ENCODE peak calls at places on chromosome 3, in four cellular contexts. Q, K, U and Z are unnamed samples.
A peak's percentile ranks its signal among the peaks of the same experiment; 100 is the strongest.

GRCh38 chr3:76756578-76756977 is 283.3 kb upstream of the ROBO2 start:
- DNase-seq in Q (no peak), K (no peak), U (no peak), Z (no peak)

GRCh38 chr3:84974347-84974746 is 15.6 kb downstream of the CADM2 start:
- DNase-seq in Q (no peak), K (no peak), U (no peak), Z (no peak)

GRCh38 chr3:155890671-155891190 is 20.3 kb downstream of the GMPS start:
- DNase-seq in Q (no peak), K (peak; percentile 53), U (no peak), Z (no peak)

GRCh38 chr3:53196575-53197407 is 35.8 kb downstream of the PRKCD start:
- DNase-seq in Q (no peak), K (peak; percentile 62), U (no peak), Z (peak; percentile 49)

GRCh38 chr3:107525101-107525953 is 2.6 kb downstream of the BBX start:
- DNase-seq in Q (peak; percentile 84), K (no peak), U (peak; percentile 54), Z (peak; percentile 35)

GRCh38 chr3:8665407-8665896 is 20.9 kb upstream of the SSUH2 start:
- DNase-seq in Q (no peak), K (no peak), U (no peak), Z (no peak)

GRCh38 chr3:122030381-122031122 is 8.5 kb upstream of the ILDR1 start:
- DNase-seq in Q (no peak), K (peak; percentile 41), U (no peak), Z (no peak)

GRCh38 chr3:47419083-47420043 is 38.5 kb downstream of the PTPN23 start:
- DNase-seq in Q (no peak), K (no peak), U (no peak), Z (no peak)

GRCh38 chr3:160756907-160757623 is 1.0 kb downstream of the PPM1L start:
- DNase-seq in Q (no peak), K (no peak), U (peak; percentile 16), Z (peak; percentile 29)

GRCh38 chr3:132180337-132180791 is 136.8 kb upstream of the ACP3 start:
- DNase-seq in Q (no peak), K (peak; percentile 66), U (no peak), Z (peak; percentile 18)

GRCh38 chr3:187667526-187667925 is 2.7 kb downstream of the SST start:
- DNase-seq in Q (no peak), K (no peak), U (no peak), Z (no peak)

GRCh38 chr3:34856081-34856480 is 783.2 kb upstream of the ARPP21 start:
- DNase-seq in Q (no peak), K (no peak), U (no peak), Z (no peak)

GRCh38 chr3:46843508-46843907 is 19.7 kb downstream of the MYL3 start:
- DNase-seq in Q (no peak), K (no peak), U (no peak), Z (no peak)

GRCh38 chr3:103614719-103615118 is 1179.9 kb downstream of the ZPLD1 start:
- DNase-seq in Q (no peak), K (no peak), U (no peak), Z (no peak)

GRCh38 chr3:141728355-141728892 is 9.7 kb upstream of the RNF7 start:
- DNase-seq in Q (no peak), K (no peak), U (no peak), Z (no peak)

GRCh38 chr3:159672728-159673471 is 315.7 kb upstream of the IL12A start:
- DNase-seq in Q (no peak), K (no peak), U (no peak), Z (no peak)

GRCh38 chr3:155185623-155186022 is 105.5 kb downstream of the MME start:
- DNase-seq in Q (no peak), K (peak; percentile 75), U (no peak), Z (no peak)

GRCh38 chr3:105997800-105998526 is 129.2 kb upstream of the CBLB start:
- DNase-seq in Q (no peak), K (peak; percentile 95), U (peak; percentile 44), Z (no peak)

GRCh38 chr3:71389911-71390573 is 193.5 kb downstream of the FOXP1 start:
- DNase-seq in Q (no peak), K (peak; percentile 65), U (peak; percentile 44), Z (no peak)

GRCh38 chr3:129553171-129553570 is 10.2 kb downstream of the H1-8 start:
- DNase-seq in Q (no peak), K (no peak), U (no peak), Z (peak; percentile 5)
- H3K4me1 ChIP-seq in Q (peaks cover 48% of the 10 kb centered on the region), K (peaks cover 7% of the 10 kb centered on the region), U (peaks cover 13% of the 10 kb centered on the region), Z (peaks cover 36% of the 10 kb centered on the region)

GRCh38 chr3:24523195-24523594 is 28.5 kb upstream of the THRB start:
- DNase-seq in Q (no peak), K (no peak), U (no peak), Z (no peak)
- H3K27me3 ChIP-seq in Q (no peaks in the 10 kb centered on the region), K (peaks cover 26% of the 10 kb centered on the region), U (no peaks in the 10 kb centered on the region), Z (peaks cover 23% of the 10 kb centered on the region)

GRCh38 chr3:30680789-30681188 is 74.4 kb downstream of the TGFBR2 start:
- DNase-seq in Q (no peak), K (no peak), U (peak; percentile 45), Z (no peak)

GRCh38 chr3:30681276-30682211 is 75.1 kb downstream of the TGFBR2 start:
- DNase-seq in Q (peak; percentile 81), K (peak; percentile 68), U (peak; percentile 74), Z (peak; percentile 58)

GRCh38 chr3:30683769-30684168 is 77.4 kb downstream of the TGFBR2 start:
- DNase-seq in Q (no peak), K (no peak), U (no peak), Z (no peak)

GRCh38 chr3:30684361-30684760 is 78.0 kb downstream of the TGFBR2 start:
- DNase-seq in Q (no peak), K (no peak), U (no peak), Z (no peak)

DNA sequence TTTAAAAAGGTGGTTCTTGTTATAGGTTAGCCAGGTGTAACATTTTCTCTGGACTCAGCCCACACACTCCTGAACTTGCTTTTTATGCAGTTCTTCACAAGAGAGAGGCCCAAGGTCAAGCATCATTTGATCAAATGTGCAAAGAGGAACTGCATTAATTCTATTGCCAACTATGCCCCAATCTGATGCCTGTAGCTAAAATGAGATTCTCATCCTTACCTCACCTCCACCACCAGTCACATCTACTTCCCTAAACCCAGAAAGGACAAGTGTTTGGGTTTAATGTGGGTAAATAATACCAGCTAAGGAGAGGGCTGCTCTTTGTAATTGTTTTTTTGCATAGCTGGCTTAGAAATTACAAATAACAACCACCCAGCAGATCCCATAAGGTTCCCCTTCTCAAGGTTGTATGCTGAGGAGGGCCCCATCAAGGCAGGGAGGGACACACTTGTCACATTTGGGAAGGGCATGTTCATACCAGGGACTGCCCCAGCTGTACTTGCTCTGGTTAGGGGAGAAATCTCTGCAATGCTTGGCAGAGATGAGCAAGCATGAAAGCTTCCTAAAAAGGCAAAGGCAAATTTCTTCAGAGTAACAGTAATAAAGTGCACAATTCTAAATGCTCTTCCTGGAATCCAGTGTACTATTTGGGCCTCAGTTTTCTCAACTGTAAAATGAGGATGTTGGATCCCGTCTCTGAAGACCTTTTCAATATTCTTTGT is 76.2 kb downstream of the TGFBR2 start:
- DNase-seq in Q (no peak), K (no peak), U (no peak), Z (no peak)
- H3K4me1 ChIP-seq in Q (peaks cover 39% of the 10 kb centered on the region), K (peaks cover 19% of the 10 kb centered on the region), U (peaks cover 33% of the 10 kb centered on the region), Z (no peaks in the 10 kb centered on the region)

DNA sequence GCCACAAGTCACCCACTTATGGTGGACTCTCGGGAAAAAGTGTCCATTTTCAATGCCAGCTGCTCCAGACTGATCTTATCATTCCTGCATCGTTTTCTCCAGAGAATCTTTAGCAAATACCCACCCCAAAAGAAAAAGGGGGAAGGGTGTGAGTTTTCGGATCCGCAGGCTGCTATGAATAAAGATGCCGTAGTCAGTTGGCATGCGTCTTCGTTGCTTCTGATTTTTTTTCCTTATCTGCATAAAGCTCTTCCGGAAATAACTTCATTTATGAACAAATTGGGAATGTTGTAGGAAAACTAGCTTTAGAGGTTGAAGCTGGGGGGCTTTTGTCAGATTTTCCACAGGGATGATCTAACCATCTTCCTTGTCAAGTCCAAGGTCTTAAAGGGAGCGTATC is 22.4 kb upstream of the VILL start:
- DNase-seq in Q (no peak), K (no peak), U (no peak), Z (no peak)
- H3K27me3 ChIP-seq in Q (no peaks in the 10 kb centered on the region), K (no peaks in the 10 kb centered on the region), U (no peaks in the 10 kb centered on the region), Z (no peaks in the 10 kb centered on the region)

GRCh38 chr3:150761831-150762661 is 923 bp downstream of the SIAH2 start:
- DNase-seq in Q (no peak), K (peak; percentile 56), U (peak; percentile 37), Z (peak; percentile 53)
- H3K4me1 ChIP-seq in Q (peaks cover 46% of the 10 kb centered on the region), K (peaks cover 9% of the 10 kb centered on the region), U (no peaks in the 10 kb centered on the region), Z (peaks cover 2% of the 10 kb centered on the region)

GRCh38 chr3:150899141-150899540 is 6.1 kb downstream of the MINDY4B start:
- DNase-seq in Q (no peak), K (no peak), U (no peak), Z (no peak)
- H3K27me3 ChIP-seq in Q (peaks cover 7% of the 10 kb centered on the region), K (peaks cover 26% of the 10 kb centered on the region), U (no peaks in the 10 kb centered on the region), Z (peaks cover 5% of the 10 kb centered on the region)

GRCh38 chr3:58266577-58266976 is 29.0 kb downstream of the ABHD6 start:
- DNase-seq in Q (no peak), K (no peak), U (no peak), Z (no peak)

GRCh38 chr3:58260733-58261132 is 23.1 kb downstream of the ABHD6 start:
- DNase-seq in Q (no peak), K (peak; percentile 64), U (no peak), Z (no peak)

GRCh38 chr3:58260261-58260731 is 22.7 kb downstream of the ABHD6 start:
- DNase-seq in Q (no peak), K (peak; percentile 93), U (no peak), Z (no peak)

GRCh38 chr3:58258392-58259040 is 20.9 kb downstream of the ABHD6 start:
- DNase-seq in Q (no peak), K (no peak), U (no peak), Z (no peak)

DNA sequence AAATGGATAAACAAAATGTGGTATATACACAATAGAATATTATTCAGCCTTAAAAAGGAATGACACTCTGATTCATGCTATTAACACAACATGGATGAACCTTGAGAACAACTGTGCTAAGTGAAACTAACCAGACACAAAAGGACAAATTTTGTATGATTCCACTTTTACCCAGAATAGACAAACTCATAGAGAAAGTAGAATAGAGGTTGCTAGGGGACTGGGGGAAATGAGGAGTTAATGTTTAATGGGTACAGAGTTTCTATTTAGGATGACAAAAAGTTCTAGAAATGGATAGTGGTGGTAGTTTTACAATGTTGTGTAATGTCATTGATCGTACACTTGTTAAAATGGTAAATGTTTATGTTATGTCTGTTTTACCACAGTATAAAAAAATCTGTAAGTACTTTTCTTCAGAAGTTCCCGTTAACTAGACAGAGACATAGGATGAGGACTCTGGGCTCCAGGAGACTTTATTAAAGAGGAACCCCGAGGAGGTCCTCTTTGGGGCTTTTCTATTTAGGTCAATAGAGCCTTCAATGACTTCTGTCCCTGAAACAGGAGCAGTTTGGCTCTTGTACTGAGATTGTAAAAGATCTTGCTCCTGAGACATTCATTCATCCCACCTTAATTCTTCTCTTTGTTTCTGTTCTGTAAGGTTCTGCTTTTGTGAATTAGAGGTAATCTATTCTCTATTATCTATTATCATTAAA is 24.5 kb downstream of the ABHD6 start:
- DNase-seq in Q (no peak), K (no peak), U (no peak), Z (no peak)
- H3K4me1 ChIP-seq in Q (peaks cover 4% of the 10 kb centered on the region), K (peaks cover 9% of the 10 kb centered on the region), U (no peaks in the 10 kb centered on the region), Z (peaks cover 3% of the 10 kb centered on the region)